ENCODE peak calls at places on chromosome 17, in seven cellular contexts. Z is lower lobe of right lung, K is heart right ventricle, M is neural progenitor cell, A is fibroblast of lung, E is aorta, J is adrenal gland. B is an unnamed sample. For H3K4me1, the result is how much of the 10 kb centered on the place peaks cover.

GRCh38 chr17:5355416-5356129 is 63.9 kb downstream of the NUP88 start:
- DNase-seq in Z (no peak), K (no peak), M (no peak), A (peak), E (no peak), J (no peak), B (no peak)

GRCh38 chr17:14201595-14201994 is 35.1 kb downstream of the CDRT15 start:
- DNase-seq in Z (peak), K (no peak), M (no peak), A (no peak), E (peak), J (peak), B (no peak)

GRCh38 chr17:2195729-2196128 is 107.9 kb downstream of the SMG6 start:
- DNase-seq in Z (no peak), K (no peak), M (no peak), A (no peak), E (no peak), J (no peak), B (no peak)

GRCh38 chr17:29760771-29761682 is 138.3 kb upstream of the CORO6 start:
- DNase-seq in Z (peak), K (peak), M (peak), A (peak), E (peak), J (peak), B (peak)

GRCh38 chr17:44522883-44523671 is 19.9 kb upstream of the GPATCH8 start:
- DNase-seq in Z (peak), K (peak), M (peak), A (peak), E (peak), J (peak), B (no peak)

GRCh38 chr17:61307905-61308886 is 91.4 kb upstream of the TBX2 start:
- DNase-seq in Z (no peak), K (no peak), M (no peak), A (peak), E (no peak), J (peak), B (no peak)

GRCh38 chr17:46738544-46738943 is 79.9 kb downstream of the WNT3 start:
- DNase-seq in Z (no peak), K (no peak), M (no peak), A (no peak), E (no peak), J (no peak), B (no peak)

GRCh38 chr17:4903051-4903818 is at the start of gene CHRNE:
- DNase-seq in Z (peak), K (peak), M (peak), A (peak), E (peak), J (peak), B (peak)

GRCh38 chr17:79201119-79201518 is 126.5 kb downstream of the ENGASE start:
- DNase-seq in Z (no peak), K (no peak), M (no peak), A (no peak), E (no peak), J (no peak), B (no peak)

GRCh38 chr17:48012151-48012520 is 25.5 kb downstream of the COPZ2 start:
- DNase-seq in Z (peak), K (no peak), M (peak), A (no peak), E (peak), J (peak), B (no peak)

GRCh38 chr17:8091033-8091687 is 3.6 kb upstream of the ALOX12B start:
- DNase-seq in Z (no peak), K (no peak), M (no peak), A (no peak), E (no peak), J (no peak), B (no peak)

GRCh38 chr17:79594271-79594670 is 16.6 kb downstream of the RBFOX3 start:
- DNase-seq in Z (no peak), K (no peak), M (no peak), A (no peak), E (no peak), J (no peak), B (no peak)

GRCh38 chr17:10061131-10061581 is 137.2 kb downstream of the GAS7 start:
- DNase-seq in Z (no peak), K (no peak), M (no peak), A (peak), E (peak), J (peak), B (no peak)
- H3K4me1 ChIP-seq in Z (under half), K (half or more), M (under half), A (under half), E (under half), J (under half), B (under half)

DNA sequence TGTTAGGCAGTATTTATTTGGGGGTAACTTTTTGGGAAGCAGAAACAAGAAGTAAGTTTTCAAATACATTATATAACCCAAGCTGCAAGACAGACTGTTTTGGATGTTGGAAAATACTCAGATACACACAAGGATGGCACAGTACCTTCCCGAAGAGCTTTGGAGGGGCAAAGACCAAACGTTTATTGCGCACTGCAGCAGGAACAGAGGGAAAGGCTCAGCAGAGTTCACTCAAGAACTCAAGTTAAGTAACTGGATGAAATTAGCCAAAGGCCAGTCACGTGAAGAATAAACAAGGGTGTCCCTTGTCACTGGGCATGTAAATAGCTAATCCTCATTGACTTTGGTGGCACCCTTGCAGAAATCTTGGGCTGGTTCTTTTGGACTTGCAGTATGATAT is 2.8 kb downstream of the PDK2 start:
- DNase-seq in Z (no peak), K (no peak), M (no peak), A (no peak), E (no peak), J (no peak), B (no peak)
- H3K27ac ChIP-seq in Z (no peak), K (no peak), M (no peak), A (no peak), E (no peak), J (no peak), B (no peak)

DNA sequence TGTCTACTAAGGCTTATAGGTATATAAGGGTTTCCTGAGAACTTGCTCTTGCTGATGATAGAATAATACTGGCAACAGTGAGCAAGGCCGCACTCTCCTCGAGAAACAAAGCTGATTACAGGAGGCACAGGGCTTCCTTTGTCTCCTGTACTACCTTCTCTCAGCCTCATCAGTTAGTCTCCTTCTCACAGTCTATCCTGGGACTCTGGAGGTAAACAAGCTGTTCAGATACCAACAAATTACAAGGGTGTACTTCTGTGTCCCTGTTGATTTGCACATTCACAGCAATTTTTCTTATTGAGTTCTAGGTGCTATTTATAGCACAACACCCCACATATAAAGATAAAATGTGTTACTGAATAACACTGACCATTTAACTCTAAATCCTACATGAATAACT is 98.7 kb downstream of the TRIM37 start:
- DNase-seq in Z (no peak), K (no peak), M (no peak), A (no peak), E (no peak), J (no peak), B (no peak)
- H3K4me1 ChIP-seq in Z (under half), K (under half), M (under half), A (under half), E (under half), J (under half), B (under half)

DNA sequence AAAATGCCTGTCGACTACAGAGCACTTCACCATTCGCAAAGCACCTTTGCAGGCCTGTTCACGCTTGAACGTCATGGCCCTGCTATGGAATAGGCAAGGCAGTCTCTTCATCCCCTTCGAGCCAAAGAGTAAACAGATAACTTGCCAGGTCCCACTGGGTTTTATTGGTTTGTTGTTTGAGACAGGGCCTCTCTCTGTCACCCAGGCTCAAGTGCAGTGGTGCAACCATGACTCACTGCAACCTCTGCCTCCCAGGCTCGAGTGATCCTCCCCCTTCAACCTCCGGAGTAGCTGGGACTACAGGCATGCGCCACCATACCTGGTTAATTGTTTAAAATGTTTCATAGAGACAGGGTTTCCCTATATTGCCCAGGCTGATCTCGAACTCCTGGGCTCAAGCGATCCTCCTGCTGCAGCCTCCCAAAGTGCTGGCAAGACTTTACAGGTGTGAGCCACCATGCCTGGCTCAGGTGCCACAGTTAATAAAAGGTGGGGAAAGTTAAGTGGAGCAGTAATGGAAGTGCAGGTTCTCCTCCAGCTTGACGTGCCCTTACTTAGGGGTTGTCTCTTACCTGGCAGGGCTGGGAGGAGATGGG is 9.5 kb downstream of the CHAD start:
- DNase-seq in Z (no peak), K (no peak), M (no peak), A (peak), E (no peak), J (peak), B (no peak)
- H3K27ac ChIP-seq in Z (no peak), K (no peak), M (no peak), A (no peak), E (no peak), J (no peak), B (no peak)

GRCh38 chr17:19304209-19304608 is 58.3 kb downstream of the B9D1 start:
- DNase-seq in Z (peak), K (peak), M (no peak), A (peak), E (peak), J (peak), B (no peak)
- H3K4me1 ChIP-seq in Z (half or more), K (half or more), M (under half), A (under half), E (under half), J (half or more), B (under half)

GRCh38 chr17:57570740-57571344 is 174.3 kb downstream of the CCDC182 start:
- DNase-seq in Z (no peak), K (no peak), M (no peak), A (no peak), E (no peak), J (peak), B (no peak)
- H3K27ac ChIP-seq in Z (no peak), K (peak), M (no peak), A (no peak), E (no peak), J (no peak), B (peak)

DNA sequence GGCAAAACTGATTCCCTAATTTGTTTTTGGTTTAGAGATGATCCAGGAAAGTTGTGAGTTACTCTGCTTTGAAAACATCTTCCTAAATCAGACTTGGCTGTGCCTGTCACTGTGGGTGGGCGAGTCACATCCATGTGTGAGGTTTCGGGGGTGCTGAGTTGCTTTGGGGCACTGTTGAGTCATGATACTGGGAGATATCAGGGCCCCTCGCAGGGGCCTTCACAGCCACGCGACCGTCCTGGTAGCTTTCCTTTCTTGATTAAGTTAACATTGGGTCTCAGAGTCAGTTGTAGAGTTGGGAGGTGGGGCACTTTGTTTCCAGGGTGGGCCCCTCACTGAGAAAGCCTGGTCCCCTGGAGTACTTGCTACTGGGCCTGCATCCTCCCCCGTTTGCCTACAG is 58.3 kb upstream of the LGALS9 start:
- DNase-seq in Z (no peak), K (no peak), M (no peak), A (no peak), E (no peak), J (no peak), B (no peak)
- H3K4me1 ChIP-seq in Z (under half), K (half or more), M (under half), A (under half), E (under half), J (half or more), B (under half)

GRCh38 chr17:50533720-50534148 is 1.2 kb downstream of the EPN3 start:
- DNase-seq in Z (peak), K (peak), M (no peak), A (peak), E (no peak), J (peak), B (no peak)

GRCh38 chr17:50533185-50533584 is 650 bp downstream of the EPN3 start:
- DNase-seq in Z (no peak), K (no peak), M (no peak), A (no peak), E (no peak), J (no peak), B (no peak)

GRCh38 chr17:50531428-50532025 is 1.0 kb upstream of the EPN3 start:
- DNase-seq in Z (no peak), K (no peak), M (no peak), A (no peak), E (no peak), J (peak), B (no peak)

GRCh38 chr17:50534222-50534978 is 1.9 kb downstream of the EPN3 start:
- DNase-seq in Z (peak), K (no peak), M (peak), A (no peak), E (no peak), J (peak), B (peak)

DNA sequence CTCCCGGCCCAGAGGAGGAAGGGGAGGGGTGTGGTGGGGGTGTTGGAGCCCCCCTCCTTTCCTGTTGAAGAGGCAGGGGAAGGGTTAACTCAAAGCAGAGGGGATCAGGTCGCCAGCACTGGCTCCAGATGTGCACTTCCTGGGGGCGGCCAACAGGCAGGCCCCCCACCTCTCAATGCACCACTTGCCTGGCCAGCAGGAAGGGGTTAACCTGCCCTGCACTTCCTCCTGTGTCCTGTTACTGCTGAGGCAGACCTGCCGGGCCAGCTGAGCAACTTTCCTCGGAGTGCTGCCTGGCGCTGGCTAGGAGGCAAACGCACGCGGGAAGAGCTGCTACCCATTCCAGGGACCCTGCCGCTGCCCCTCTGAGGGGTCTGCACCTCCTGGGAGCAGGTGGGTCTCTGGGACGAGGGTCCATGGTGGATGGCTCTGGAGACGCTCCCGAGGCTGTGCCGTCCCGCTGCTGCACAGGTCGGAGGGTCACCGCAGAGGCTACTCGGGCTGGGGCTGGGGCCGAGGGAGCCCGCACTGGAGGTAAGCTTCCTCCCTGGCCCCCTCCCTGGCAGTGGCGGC is at the start of gene EPN3:
- DNase-seq in Z (peak), K (no peak), M (peak), A (no peak), E (no peak), J (peak), B (peak)
- H3K27ac ChIP-seq in Z (no peak), K (peak), M (no peak), A (no peak), E (no peak), J (peak), B (peak)

B was measured in breast epithelium.